ENCODE peak calls at places on chromosomes 16 and 17, in nine cellular contexts. S, U, O, C, W, B, J, Q and I are unnamed samples.

GRCh38 chr17:14780116-14780515 is 479.2 kb downstream of the HS3ST3B1 start:
- DNase-seq in S (no peak), U (no peak), O (no peak), C (no peak), W (no peak), B (no peak), J (no peak), Q (no peak), I (no peak)

GRCh38 chr17:10200016-10200415 is 1.6 kb upstream of the GAS7 start:
- DNase-seq in S (no peak), U (no peak), O (no peak), C (no peak), W (no peak), B (no peak), J (no peak), Q (no peak), I (no peak)

GRCh38 chr17:20266806-20267458 is 200.4 kb downstream of the LGALS9B start:
- DNase-seq in S (no peak), U (no peak), O (no peak), C (no peak), W (no peak), B (peak; percentile 81), J (no peak), Q (no peak), I (no peak)

GRCh38 chr16:87326151-87326571 is 9.0 kb upstream of the C16orf95 start:
- DNase-seq in S (no peak), U (no peak), O (no peak), C (no peak), W (no peak), B (no peak), J (no peak), Q (no peak), I (no peak)

GRCh38 chr17:64938925-64939474 is 19.7 kb upstream of the LRRC37A3 start:
- DNase-seq in S (peak; percentile 14), U (peak; percentile 76), O (peak; percentile 51), C (peak; percentile 32), W (no peak), B (no peak), J (peak; percentile 59), Q (peak; percentile 69), I (no peak)

GRCh38 chr17:48429638-48430586 is at the start of gene SKAP1:
- DNase-seq in S (peak; percentile 46), U (peak; percentile 77), O (peak; percentile 66), C (peak; percentile 63), W (no peak), B (no peak), J (peak; percentile 67), Q (no peak), I (peak; percentile 77)

GRCh38 chr17:16158721-16159120 is 56.6 kb downstream of the NCOR1 start:
- DNase-seq in S (no peak), U (no peak), O (no peak), C (no peak), W (no peak), B (no peak), J (no peak), Q (no peak), I (no peak)

GRCh38 chr17:41547921-41548843 is 20.1 kb upstream of the KRT19 start:
- DNase-seq in S (peak; percentile 36), U (peak; percentile 91), O (peak; percentile 75), C (peak; percentile 38), W (peak; percentile 95), B (no peak), J (peak; percentile 43), Q (peak; percentile 69), I (peak; percentile 68)

GRCh38 chr17:53791551-53791950 is 31.2 kb upstream of the KIF2B start:
- DNase-seq in S (no peak), U (no peak), O (no peak), C (no peak), W (no peak), B (no peak), J (no peak), Q (no peak), I (no peak)

GRCh38 chr17:8186787-8187516 is 3.0 kb downstream of the BORCS6 start:
- DNase-seq in S (peak; percentile 83), U (peak; percentile 97), O (peak; percentile 94), C (peak; percentile 79), W (peak; percentile 96), B (peak; percentile 94), J (peak; percentile 95), Q (peak; percentile 96), I (peak; percentile 72)